ENCODE peak calls at places on chromosomes 5 and 9, in five cellular contexts. U, L, F, K and R are unnamed samples.

GRCh38 chr5:26813235-26813634 is 225.2 kb downstream of the CDH9 start:
- DNase-seq in K (no peak), U (no peak), F (no peak), L (peak), R (no peak)

GRCh38 chr5:149455889-149456409 is 76.9 kb upstream of the IL17B start:
- DNase-seq in F (no peak), L (no peak), U (no peak), K (no peak), R (no peak)

GRCh38 chr9:92180669-92181181 is 65.5 kb upstream of the SPTLC1 start:
- DNase-seq in L (no peak), F (no peak), K (no peak), U (peak), R (peak)

GRCh38 chr5:137622850-137623249 is 113.0 kb downstream of the KLHL3 start:
- DNase-seq in U (no peak), K (peak), L (no peak), F (no peak), R (no peak)

GRCh38 chr9:120919639-120920494 is 6.7 kb downstream of the TRAF1 start:
- DNase-seq in L (no peak), F (no peak), U (no peak), K (peak), R (no peak)

GRCh38 chr9:132500193-132500592 is 82.2 kb upstream of the BARHL1 start:
- DNase-seq in F (no peak), U (no peak), L (no peak), K (no peak), R (no peak)

GRCh38 chr9:70420267-70421019 is 6.0 kb upstream of the KLF9 start:
- DNase-seq in K (peak), L (peak), U (no peak), F (peak), R (peak)

GRCh38 chr5:128083811-128084227 is 253 bp downstream of the SLC12A2 start:
- DNase-seq in K (no peak), U (no peak), L (peak), F (peak), R (no peak)

GRCh38 chr5:174145821-174146220 is 100.3 kb downstream of the NSG2 start:
- DNase-seq in L (peak), F (no peak), K (no peak), U (no peak), R (no peak)

GRCh38 chr5:115450741-115451140 is 93.8 kb downstream of the FEM1C start:
- DNase-seq in U (peak), L (no peak), F (no peak), K (no peak), R (peak)

GRCh38 chr9:38673399-38673798 is 46.5 kb downstream of the FAM240B start:
- DNase-seq in U (no peak), F (no peak), K (no peak), L (no peak), R (no peak)

GRCh38 chr9:127568971-127569818 is 42.9 kb upstream of the STXBP1 start:
- DNase-seq in F (peak), U (no peak), L (peak), K (peak), R (peak)

GRCh38 chr5:37554938-37555337 is 175.8 kb downstream of the WDR70 start:
- DNase-seq in L (no peak), U (no peak), F (peak), K (no peak), R (no peak)

GRCh38 chr9:126763130-126763764 is 41.6 kb upstream of the ZBTB43 start:
- DNase-seq in K (no peak), U (no peak), F (no peak), L (peak), R (no peak)

GRCh38 chr9:109914280-109915027 is 134.5 kb downstream of the PALM2AKAP2 start:
- DNase-seq in F (no peak), K (peak), L (no peak), U (peak), R (peak)

GRCh38 chr9:111895996-111896941 is at the start of gene UGCG:
- DNase-seq in U (no peak), L (peak), K (peak), F (peak), R (peak)

GRCh38 chr9:13896922-13897835 is 416.8 kb downstream of the NFIB start:
- DNase-seq in U (no peak), K (no peak), F (no peak), L (no peak), R (no peak)

GRCh38 chr5:67350185-67350584 is 153.6 kb upstream of the CD180 start:
- DNase-seq in U (no peak), K (no peak), F (no peak), L (no peak), R (no peak)

GRCh38 chr5:135913713-135914626 is 18.3 kb upstream of the IL9 start:
- DNase-seq in L (no peak), K (no peak), U (no peak), F (no peak), R (no peak)

GRCh38 chr5:39518516-39518915 is 93.7 kb upstream of the DAB2 start:
- DNase-seq in U (peak), K (no peak), L (no peak), F (no peak), R (peak)

GRCh38 chr9:74642376-74642775 is 145.2 kb downstream of the RORB start:
- DNase-seq in F (no peak), K (no peak), U (no peak), L (no peak), R (no peak)

GRCh38 chr5:149161026-149161687 is 19.9 kb downstream of the ABLIM3 start:
- DNase-seq in U (no peak), K (no peak), L (no peak), F (no peak), R (no peak)

GRCh38 chr9:134381671-134382505 is 55.6 kb downstream of the RXRA start:
- DNase-seq in L (no peak), K (peak), F (peak), U (no peak), R (no peak)
- TF ChIP-seq CTCF in L (peak), K (peak), F (no peak), U (peak), R (no peak)

GRCh38 chr9:26856413-26857032 is 36.1 kb downstream of the CAAP1 start:
- DNase-seq in U (no peak), L (peak), F (peak), K (no peak), R (no peak)
- TF ChIP-seq CTCF in U (peak), L (peak), F (peak), K (peak), R (peak)

GRCh38 chr5:172165465-172165864 is 22.6 kb downstream of the STK10 start:
- DNase-seq in K (no peak), F (no peak), U (no peak), L (no peak), R (no peak)

GRCh38 chr5:172160506-172160905 is 27.5 kb downstream of the STK10 start:
- DNase-seq in U (no peak), F (no peak), L (no peak), K (no peak), R (no peak)

GRCh38 chr5:172163346-172163745 is 24.7 kb downstream of the STK10 start:
- DNase-seq in F (no peak), U (no peak), K (no peak), L (no peak), R (no peak)

GRCh38 chr5:172164773-172165212 is 23.2 kb downstream of the STK10 start:
- DNase-seq in F (no peak), U (no peak), K (no peak), L (no peak), R (no peak)

GRCh38 chr5:172162348-172162747 is 25.7 kb downstream of the STK10 start:
- DNase-seq in U (no peak), K (no peak), L (no peak), F (no peak), R (no peak)
- TF ChIP-seq CTCF in U (peak), K (no peak), L (peak), F (no peak), R (peak)

GRCh38 chr5:21810737-21811316 is 1042.3 kb downstream of the CDH12 start:
- DNase-seq in U (no peak), F (no peak), K (no peak), L (no peak), R (no peak)
- TF ChIP-seq CTCF in U (peak), F (peak), K (peak), L (peak), R (peak)

GRCh38 chr5:91219141-91219802 is 163.8 kb downstream of the ARRDC3 start:
- DNase-seq in K (no peak), F (no peak), U (no peak), L (no peak), R (peak)

GRCh38 chr5:91222482-91222881 is 160.6 kb downstream of the ARRDC3 start:
- DNase-seq in L (no peak), U (no peak), F (no peak), K (no peak), R (no peak)

GRCh38 chr5:91221917-91222316 is 161.2 kb downstream of the ARRDC3 start:
- DNase-seq in K (no peak), L (no peak), U (no peak), F (no peak), R (no peak)

GRCh38 chr5:91217859-91218258 is 165.3 kb downstream of the ARRDC3 start:
- DNase-seq in L (no peak), U (no peak), K (no peak), F (no peak), R (no peak)

DNA sequence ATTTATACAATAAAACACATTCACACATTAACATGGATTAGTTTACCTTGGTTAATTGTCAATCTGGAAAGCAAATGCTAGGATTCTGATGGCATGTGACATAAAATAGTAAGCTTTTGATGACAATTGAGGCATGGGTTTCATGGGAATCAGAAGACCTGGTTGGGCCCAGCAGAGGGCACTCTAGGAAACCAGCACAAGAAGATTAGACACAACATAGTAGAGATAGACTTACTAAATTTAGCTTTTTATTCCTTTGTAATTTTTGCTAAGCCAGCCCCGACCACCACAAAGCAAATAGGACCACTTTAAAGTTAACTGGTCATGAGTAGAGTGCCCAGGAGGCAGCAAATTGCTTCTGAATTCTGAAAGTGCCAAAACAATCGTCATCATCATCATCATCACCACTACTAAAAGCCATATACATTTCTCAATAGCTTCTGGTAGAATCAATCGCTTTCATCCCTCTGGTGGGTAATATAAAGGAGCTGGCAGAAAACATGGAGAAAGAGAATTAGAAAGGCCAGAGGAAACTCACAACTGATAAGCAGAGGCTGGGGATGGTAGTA is 163.2 kb downstream of the ARRDC3 start:
- DNase-seq in F (peak), K (no peak), U (no peak), L (no peak), R (no peak)
- TF ChIP-seq CTCF in F (peak), K (peak), U (peak), L (peak), R (peak)

DNA sequence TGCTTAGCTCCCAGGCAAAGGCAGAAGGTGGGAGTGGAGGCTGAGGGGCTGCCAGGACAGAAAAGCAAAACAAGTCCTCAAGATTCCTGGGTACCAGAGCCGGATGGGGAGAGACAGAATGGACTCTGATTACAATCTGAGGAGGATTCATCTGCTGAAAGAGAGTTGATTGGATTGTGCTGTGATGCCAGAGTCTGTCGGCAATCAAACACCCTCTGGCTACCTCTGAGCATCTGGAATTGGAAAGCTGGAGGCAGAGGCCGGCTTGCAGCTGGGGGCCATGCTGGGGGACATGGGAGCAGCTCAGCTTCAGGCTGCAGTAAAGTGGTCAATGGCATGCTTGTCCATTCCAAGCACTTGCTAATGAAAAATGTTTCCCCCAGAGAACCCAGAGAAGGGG is 59.3 kb downstream of the ASTN2 start:
- DNase-seq in F (no peak), U (no peak), K (no peak), L (no peak), R (no peak)
- TF ChIP-seq CTCF in F (no peak), U (no peak), K (no peak), L (no peak), R (no peak)

DNA sequence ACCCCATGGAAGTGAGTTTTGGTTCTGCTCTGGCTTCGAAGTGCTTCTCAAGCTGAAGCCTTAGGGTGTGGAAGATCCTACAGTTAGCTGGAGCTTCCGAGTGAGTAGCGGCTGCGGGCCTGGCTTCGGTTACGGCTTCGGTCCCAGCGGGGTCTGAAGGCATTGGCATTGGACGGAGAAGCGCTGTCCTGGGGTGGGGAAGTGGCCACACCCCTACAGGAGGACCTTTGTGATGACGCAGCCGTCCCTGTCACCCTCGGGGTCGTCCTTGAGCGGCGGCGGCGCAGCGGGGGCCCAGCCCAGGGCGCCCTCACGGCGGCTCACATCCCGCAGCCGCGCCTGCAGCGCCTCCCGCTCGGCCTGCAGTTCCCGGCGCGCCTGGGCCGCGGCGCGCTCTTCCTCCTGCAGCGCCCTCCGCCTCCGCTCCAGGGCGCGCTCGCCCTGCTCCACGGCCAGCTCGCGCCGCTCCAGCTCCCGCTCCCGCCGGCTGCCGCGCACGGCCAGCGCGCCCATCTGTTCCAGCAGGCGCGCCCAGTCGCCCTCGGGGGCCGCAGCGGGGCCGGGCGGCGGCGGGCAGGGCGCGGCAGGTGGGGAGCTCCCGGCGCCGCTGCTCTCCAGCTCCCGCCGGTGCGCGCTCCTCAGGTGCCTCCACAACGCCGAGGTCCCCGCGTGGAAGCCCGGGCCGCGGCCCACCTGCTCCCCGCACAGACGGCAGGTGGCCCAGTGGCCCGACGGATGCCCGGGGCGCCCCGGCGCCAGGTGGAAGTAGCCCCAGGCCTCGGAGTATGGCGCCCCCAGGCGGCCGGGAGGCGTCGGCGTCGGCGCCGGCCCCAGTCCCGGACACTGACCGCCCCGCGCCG is 9.9 kb downstream of the ZBED3 start:
- DNase-seq in L (peak), U (no peak), F (peak), K (peak), R (no peak)
- TF ChIP-seq CTCF in L (peak), U (peak), F (peak), K (peak), R (peak)